ENCODE peak calls at places on chromosome 4, in eight cellular contexts. E, J, H, I, M, K, Q and X are unnamed samples.

GRCh38 chr4:6233943-6234342 is 33.6 kb upstream of the JAKMIP1 start:
- DNase-seq in E (no peak), J (no peak), H (no peak), I (no peak), M (no peak), K (no peak), Q (no peak), X (no peak)

GRCh38 chr4:32417113-32417704 is 1697.0 kb downstream of the PCDH7 start:
- DNase-seq in E (no peak), J (no peak), H (no peak), I (no peak), M (no peak), K (no peak), Q (no peak), X (no peak)

GRCh38 chr4:177508662-177509061 is 66.4 kb upstream of the AGA start:
- DNase-seq in E (no peak), J (no peak), H (no peak), I (no peak), M (no peak), K (no peak), Q (no peak), X (no peak)

GRCh38 chr4:1600811-1601532 is 83.1 kb downstream of the FAM53A start:
- DNase-seq in E (no peak), J (no peak), H (no peak), I (no peak), M (no peak), K (no peak), Q (no peak), X (no peak)

GRCh38 chr4:168802222-168802621 is 207.8 kb downstream of the CBR4 start:
- DNase-seq in E (no peak), J (no peak), H (no peak), I (no peak), M (no peak), K (no peak), Q (no peak), X (no peak)

GRCh38 chr4:182748949-182749348 is 168.2 kb downstream of the DCTD start:
- DNase-seq in E (no peak), J (no peak), H (no peak), I (no peak), M (no peak), K (peak), Q (no peak), X (no peak)

GRCh38 chr4:145880355-145880960 is 58.2 kb downstream of the ZNF827 start:
- DNase-seq in E (no peak), J (no peak), H (no peak), I (no peak), M (no peak), K (no peak), Q (peak), X (no peak)

GRCh38 chr4:6606465-6607235 is 31.7 kb downstream of the MAN2B2 start:
- DNase-seq in E (no peak), J (no peak), H (no peak), I (no peak), M (no peak), K (no peak), Q (no peak), X (no peak)

GRCh38 chr4:99628040-99628439 is 29.6 kb downstream of the C4orf54 start:
- DNase-seq in E (no peak), J (no peak), H (no peak), I (no peak), M (no peak), K (no peak), Q (no peak), X (no peak)

GRCh38 chr4:183289688-183290087 is 30.4 kb downstream of the CLDN22 start:
- DNase-seq in E (no peak), J (no peak), H (no peak), I (no peak), M (no peak), K (no peak), Q (no peak), X (no peak)

GRCh38 chr4:91598696-91599095 is 705.1 kb upstream of the GRID2 start:
- DNase-seq in E (no peak), J (no peak), H (no peak), I (no peak), M (no peak), K (no peak), Q (no peak), X (no peak)

GRCh38 chr4:12122316-12122715 is 693.6 kb upstream of the HS3ST1 start:
- DNase-seq in E (no peak), J (no peak), H (no peak), I (no peak), M (no peak), K (no peak), Q (no peak), X (no peak)

GRCh38 chr4:2241003-2241402 is 918 bp downstream of the HAUS3 start:
- DNase-seq in E (no peak), J (no peak), H (no peak), I (no peak), M (no peak), K (no peak), Q (no peak), X (no peak)

GRCh38 chr4:173145111-173145510 is 23.5 kb upstream of the GALNT7 start:
- DNase-seq in E (no peak), J (no peak), H (no peak), I (no peak), M (no peak), K (no peak), Q (no peak), X (no peak)

GRCh38 chr4:113541933-113542332 is 219.6 kb downstream of the CAMK2D start:
- DNase-seq in E (no peak), J (no peak), H (no peak), I (no peak), M (no peak), K (peak), Q (no peak), X (no peak)

GRCh38 chr4:165723051-165723805 is 149.8 kb upstream of the TLL1 start:
- DNase-seq in E (no peak), J (no peak), H (no peak), I (no peak), M (no peak), K (no peak), Q (no peak), X (no peak)

GRCh38 chr4:26288308-26288982 is 32.4 kb upstream of the RBPJ start:
- DNase-seq in E (no peak), J (peak), H (no peak), I (no peak), M (no peak), K (peak), Q (no peak), X (no peak)

GRCh38 chr4:2535386-2536192 is 858 bp upstream of the FAM193A start:
- DNase-seq in E (peak), J (peak), H (no peak), I (peak), M (peak), K (no peak), Q (no peak), X (peak)

GRCh38 chr4:167290684-167291083 is 56.4 kb upstream of the SPOCK3 start:
- DNase-seq in E (no peak), J (no peak), H (no peak), I (no peak), M (no peak), K (peak), Q (no peak), X (peak)

GRCh38 chr4:2077537-2078460 is 18.7 kb downstream of the NAT8L start:
- DNase-seq in E (no peak), J (no peak), H (no peak), I (no peak), M (no peak), K (no peak), Q (no peak), X (no peak)

GRCh38 chr4:120718979-120719566 is 203.5 kb downstream of the PRDM5 start:
- DNase-seq in E (no peak), J (peak), H (no peak), I (peak), M (no peak), K (peak), Q (no peak), X (peak)

GRCh38 chr4:39620551-39620950 is 18.1 kb downstream of the SMIM14 start:
- DNase-seq in E (no peak), J (no peak), H (no peak), I (no peak), M (no peak), K (peak), Q (no peak), X (no peak)

GRCh38 chr4:184294734-184295133 is 77.1 kb upstream of the ENPP6 start:
- DNase-seq in E (no peak), J (no peak), H (no peak), I (no peak), M (no peak), K (no peak), Q (no peak), X (no peak)

GRCh38 chr4:7003176-7003878 is 39.8 kb upstream of the TADA2B start:
- DNase-seq in E (no peak), J (no peak), H (no peak), I (no peak), M (no peak), K (no peak), Q (no peak), X (no peak)

GRCh38 chr4:41454393-41454792 is 83.6 kb upstream of the LIMCH1 start:
- DNase-seq in E (no peak), J (no peak), H (no peak), I (no peak), M (no peak), K (peak), Q (no peak), X (no peak)

GRCh38 chr4:138182838-138183426 is 59.2 kb downstream of the SLC7A11 start:
- DNase-seq in E (no peak), J (peak), H (no peak), I (peak), M (peak), K (peak), Q (no peak), X (peak)

GRCh38 chr4:127601029-127601428 is 31.7 kb upstream of the INTU start:
- DNase-seq in E (no peak), J (no peak), H (no peak), I (no peak), M (no peak), K (peak), Q (no peak), X (no peak)

GRCh38 chr4:52853351-52853750 is 8.8 kb upstream of the RASL11B start:
- DNase-seq in E (no peak), J (peak), H (no peak), I (no peak), M (no peak), K (peak), Q (no peak), X (no peak)

GRCh38 chr4:111639120-111639519 is 506.1 kb upstream of the FAM241A start:
- DNase-seq in E (no peak), J (no peak), H (no peak), I (no peak), M (no peak), K (peak), Q (no peak), X (no peak)

GRCh38 chr4:119093042-119093827 is 42.4 kb upstream of the MYOZ2 start:
- DNase-seq in E (no peak), J (no peak), H (no peak), I (no peak), M (no peak), K (no peak), Q (no peak), X (no peak)

GRCh38 chr4:67465032-67465762 is 80.1 kb downstream of the CENPC start:
- DNase-seq in E (no peak), J (no peak), H (no peak), I (no peak), M (no peak), K (no peak), Q (no peak), X (no peak)

GRCh38 chr4:93764647-93765246 is 63.8 kb upstream of the ATOH1 start:
- DNase-seq in E (no peak), J (peak), H (no peak), I (peak), M (peak), K (peak), Q (no peak), X (peak)

GRCh38 chr4:83599183-83599582 is 63.3 kb downstream of the GPAT3 start:
- DNase-seq in E (no peak), J (no peak), H (no peak), I (no peak), M (no peak), K (no peak), Q (no peak), X (no peak)

GRCh38 chr4:134544303-134544761 is 342.7 kb upstream of the PABPC4L start:
- DNase-seq in E (no peak), J (peak), H (no peak), I (peak), M (peak), K (no peak), Q (no peak), X (no peak)

GRCh38 chr4:80266267-80266901 is at the start of gene FGF5:
- DNase-seq in E (no peak), J (peak), H (no peak), I (peak), M (peak), K (peak), Q (no peak), X (no peak)

GRCh38 chr4:36285784-36286480 is 4.5 kb downstream of the DTHD1 start:
- DNase-seq in E (no peak), J (no peak), H (no peak), I (no peak), M (no peak), K (no peak), Q (no peak), X (no peak)